ENCODE peak calls at places on chromosomes 6 and 20, in six cellular contexts. Y is mesendoderm, O is H1, Z is H9, M is IMR-90, B is mesenchymal stem cell. U is an unnamed sample.
A peak's percentile ranks its signal among the peaks of the same experiment; 100 is the strongest.

GRCh38 chr6:150719861-150720260 is 120.2 kb downstream of the PLEKHG1 start:
- DNase-seq in Y (no peak), O (no peak), Z (no peak), M (no peak), B (no peak), U (no peak)

GRCh38 chr20:1440024-1440423 is 26.6 kb downstream of the NSFL1C start:
- DNase-seq in Y (peak; percentile 85), O (peak; percentile 58), Z (peak; percentile 80), M (peak; percentile 12), B (no peak), U (no peak)

GRCh38 chr6:124683507-124683906 is 278.7 kb upstream of the RNF217 start:
- DNase-seq in Y (peak; percentile 3), O (no peak), Z (peak; percentile 65), M (no peak), B (no peak), U (peak; percentile 42)

GRCh38 chr6:8549381-8549780 is 114.0 kb upstream of the SLC35B3 start:
- DNase-seq in Y (peak; percentile 87), O (no peak), Z (no peak), M (no peak), B (no peak), U (no peak)

GRCh38 chr6:82917346-82918064 is 148.1 kb downstream of the UBE3D start:
- DNase-seq in Y (no peak), O (no peak), Z (no peak), M (peak; percentile 18), B (no peak), U (no peak)

GRCh38 chr20:50737352-50737751 is 6.0 kb downstream of the PARD6B start:
- DNase-seq in Y (peak; percentile 95), O (peak; percentile 39), Z (peak; percentile 73), M (no peak), B (no peak), U (no peak)

GRCh38 chr6:86192123-86192522 is 549.4 kb upstream of the SYNCRIP start:
- DNase-seq in Y (peak; percentile 79), O (no peak), Z (peak; percentile 48), M (no peak), B (no peak), U (no peak)

GRCh38 chr20:13353261-13353945 is 132.3 kb downstream of the ISM1 start:
- DNase-seq in Y (peak; percentile 49), O (no peak), Z (no peak), M (no peak), B (no peak), U (no peak)

GRCh38 chr20:38203337-38204003 is 38.4 kb upstream of the TGM2 start:
- DNase-seq in Y (no peak), O (no peak), Z (no peak), M (no peak), B (no peak), U (no peak)

GRCh38 chr6:75412937-75413662 is 80.5 kb downstream of the FILIP1 start:
- DNase-seq in Y (peak; percentile 47), O (no peak), Z (no peak), M (peak; percentile 95), B (peak; percentile 84), U (no peak)

GRCh38 chr6:144104898-144105487 is 9.6 kb upstream of the SF3B5 start:
- DNase-seq in Y (peak; percentile 73), O (no peak), Z (no peak), M (peak; percentile 79), B (peak; percentile 73), U (peak; percentile 46)

GRCh38 chr20:3652646-3653596 is 10.3 kb downstream of the GFRA4 start:
- DNase-seq in Y (no peak), O (no peak), Z (no peak), M (no peak), B (no peak), U (no peak)

GRCh38 chr6:25028346-25028745 is 92.6 kb upstream of the RIPOR2 start:
- DNase-seq in Y (no peak), O (no peak), Z (no peak), M (no peak), B (no peak), U (no peak)

GRCh38 chr20:58519940-58520712 is 4.9 kb upstream of the APCDD1L start:
- DNase-seq in Y (no peak), O (no peak), Z (peak; percentile 9), M (no peak), B (no peak), U (no peak)

GRCh38 chr20:61930776-61931475 is 134.8 kb downstream of the TAF4 start:
- DNase-seq in Y (no peak), O (peak; percentile 28), Z (no peak), M (no peak), B (no peak), U (no peak)

GRCh38 chr6:3456794-3457709 is at the start of gene SLC22A23:
- DNase-seq in Y (peak; percentile 68), O (peak; percentile 86), Z (peak; percentile 90), M (no peak), B (no peak), U (peak; percentile 86)

GRCh38 chr6:83849610-83850009 is 3.5 kb upstream of the RIPPLY2 start:
- DNase-seq in Y (no peak), O (no peak), Z (no peak), M (no peak), B (no peak), U (no peak)

GRCh38 chr6:15296249-15296648 is 50.4 kb downstream of the JARID2 start:
- DNase-seq in Y (no peak), O (no peak), Z (no peak), M (no peak), B (no peak), U (no peak)

GRCh38 chr20:208937-209566 is 18.0 kb upstream of the DEFB129 start:
- DNase-seq in Y (peak; percentile 54), O (no peak), Z (no peak), M (peak; percentile 79), B (peak; percentile 83), U (no peak)

GRCh38 chr6:5412663-5413062 is 151.3 kb downstream of the FARS2 start:
- DNase-seq in Y (no peak), O (no peak), Z (no peak), M (no peak), B (no peak), U (no peak)

GRCh38 chr20:23114018-23114417 is 27.9 kb upstream of the CD93 start:
- DNase-seq in Y (no peak), O (no peak), Z (no peak), M (no peak), B (no peak), U (no peak)

GRCh38 chr6:11428351-11428750 is 109.2 kb upstream of the TMEM170B start:
- DNase-seq in Y (peak; percentile 36), O (no peak), Z (no peak), M (no peak), B (no peak), U (no peak)

GRCh38 chr6:2973656-2974055 is 2.3 kb upstream of the SERPINB6 start:
- DNase-seq in Y (no peak), O (no peak), Z (no peak), M (no peak), B (no peak), U (no peak)

GRCh38 chr6:45689926-45690615 is 312.3 kb upstream of the SUPT3H start:
- DNase-seq in Y (no peak), O (no peak), Z (no peak), M (no peak), B (no peak), U (no peak)

GRCh38 chr6:45692021-45692420 is 314.3 kb upstream of the SUPT3H start:
- DNase-seq in Y (no peak), O (no peak), Z (no peak), M (no peak), B (no peak), U (no peak)

GRCh38 chr6:45691426-45691825 is 313.7 kb upstream of the SUPT3H start:
- DNase-seq in Y (no peak), O (no peak), Z (no peak), M (no peak), B (no peak), U (no peak)

GRCh38 chr6:45688180-45688579 is 310.4 kb upstream of the SUPT3H start:
- DNase-seq in Y (no peak), O (no peak), Z (no peak), M (no peak), B (no peak), U (no peak)

GRCh38 chr6:45690846-45691245 is 313.1 kb upstream of the SUPT3H start:
- DNase-seq in Y (no peak), O (no peak), Z (no peak), M (no peak), B (no peak), U (no peak)
- H2BK15ac ChIP-seq in Y (no peak overlapping the region), O (no peak overlapping the region), Z (no peak overlapping the region), M (no peak overlapping the region), B (no peak overlapping the region), U (no peak overlapping the region)

GRCh38 chr20:53580376-53581111 is 13.1 kb downstream of the ZNF217 start:
- DNase-seq in Y (no peak), O (no peak), Z (no peak), M (no peak), B (no peak), U (no peak)
- H2BK15ac ChIP-seq in Y (no peak overlapping the region), O (no peak overlapping the region), Z (no peak overlapping the region), M (peak overlapping the region; percentile 40), B (no peak overlapping the region), U (no peak overlapping the region)

DNA sequence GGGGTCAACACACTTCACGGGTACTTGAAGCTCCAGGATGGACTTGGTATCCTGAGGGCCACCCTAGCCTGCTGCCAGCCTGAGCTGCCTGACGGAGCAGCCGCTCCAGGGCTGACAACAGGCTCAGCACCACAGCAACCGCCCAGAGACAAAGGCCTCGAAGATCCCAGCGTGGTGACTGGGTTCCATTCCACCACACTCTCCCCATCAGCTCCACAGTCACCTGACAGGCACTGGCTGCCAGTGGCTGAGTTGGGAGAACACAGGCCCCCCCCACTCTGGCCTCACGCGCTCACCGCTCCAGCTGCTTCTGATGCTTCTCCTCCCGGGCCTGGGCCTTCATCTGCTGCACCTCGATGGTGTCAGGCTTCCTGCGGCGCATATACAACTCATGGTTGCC is 48.2 kb downstream of the EZR start:
- DNase-seq in Y (no peak), O (no peak), Z (no peak), M (no peak), B (no peak), U (no peak)
- H2BK15ac ChIP-seq in Y (no peak overlapping the region), O (no peak overlapping the region), Z (no peak overlapping the region), M (no peak overlapping the region), B (no peak overlapping the region), U (no peak overlapping the region)

GRCh38 chr6:42163941-42164340 is 9.2 kb upstream of the GUCA1A start:
- DNase-seq in Y (peak; percentile 69), O (no peak), Z (no peak), M (peak; percentile 65), B (peak; percentile 58), U (no peak)

GRCh38 chr6:42159431-42160024 is 13.6 kb upstream of the GUCA1A start:
- DNase-seq in Y (no peak), O (no peak), Z (no peak), M (no peak), B (no peak), U (no peak)

GRCh38 chr6:42162384-42162783 is 10.8 kb upstream of the GUCA1A start:
- DNase-seq in Y (peak; percentile 50), O (no peak), Z (peak; percentile 53), M (no peak), B (no peak), U (no peak)

GRCh38 chr6:42165016-42165415 is 8.1 kb upstream of the GUCA1A start:
- DNase-seq in Y (no peak), O (no peak), Z (no peak), M (peak; percentile 71), B (peak; percentile 44), U (no peak)

DNA sequence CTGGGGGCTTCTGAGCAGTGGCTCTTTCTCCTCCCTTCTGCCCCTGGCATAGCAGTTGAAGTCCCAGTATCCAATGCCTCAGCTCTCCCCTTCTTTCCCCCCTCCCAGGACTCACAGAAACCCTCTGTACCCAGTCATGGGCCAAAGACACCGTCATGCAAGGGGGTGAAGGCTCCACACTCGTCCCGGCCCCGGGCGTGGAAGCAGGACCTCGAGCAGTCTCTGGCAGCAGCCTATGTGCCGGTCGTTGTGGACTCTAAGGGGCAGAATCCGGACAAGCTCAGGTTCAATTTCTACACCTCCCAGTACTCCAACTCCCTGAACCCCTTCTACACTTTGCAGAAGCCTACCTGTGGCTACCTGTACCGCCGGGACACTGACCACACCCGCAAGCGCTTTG is 10.4 kb upstream of the GUCA1A start:
- DNase-seq in Y (no peak), O (no peak), Z (no peak), M (no peak), B (no peak), U (no peak)
- H2BK15ac ChIP-seq in Y (no peak overlapping the region), O (peak overlapping the region; percentile 9), Z (no peak overlapping the region), M (no peak overlapping the region), B (no peak overlapping the region), U (peak overlapping the region; percentile 72)